ENCODE peak calls at places on chromosomes 1 and 21, in eight cellular contexts. One of them, this sample, is unnamed.

GRCh38 chr1:164320780-164321683 is 238.0 kb upstream of the PBX1 start:
- DNase-seq in pancreas: peak
- DNase-seq in nephron progenitor cell: peak
- DNase-seq in GM06990: no peak
- DNase-seq in foreskin fibroblast: peak
- DNase-seq in lower lobe of right lung: peak
- DNase-seq in psoas muscle: peak
- DNase-seq in type B pancreatic cell: peak
- DNase-seq in this sample: peak

GRCh38 chr1:223186800-223187199 is 43.8 kb upstream of the TLR5 start:
- DNase-seq in type B pancreatic cell: no peak
- DNase-seq in pancreas: no peak
- DNase-seq in nephron progenitor cell: no peak
- DNase-seq in foreskin fibroblast: no peak
- DNase-seq in lower lobe of right lung: no peak
- DNase-seq in GM06990: no peak
- DNase-seq in psoas muscle: no peak
- DNase-seq in this sample: no peak

GRCh38 chr1:243254233-243254926 is 701 bp downstream of the CEP170 start:
- DNase-seq in foreskin fibroblast: peak
- DNase-seq in nephron progenitor cell: peak
- DNase-seq in GM06990: peak
- DNase-seq in type B pancreatic cell: peak
- DNase-seq in psoas muscle: peak
- DNase-seq in lower lobe of right lung: peak
- DNase-seq in pancreas: peak
- DNase-seq in this sample: peak

GRCh38 chr1:74728736-74729135 is 4.1 kb downstream of the CRYZ start:
- DNase-seq in psoas muscle: no peak
- DNase-seq in lower lobe of right lung: no peak
- DNase-seq in type B pancreatic cell: no peak
- DNase-seq in foreskin fibroblast: peak
- DNase-seq in nephron progenitor cell: no peak
- DNase-seq in pancreas: no peak
- DNase-seq in GM06990: no peak
- DNase-seq in this sample: no peak

GRCh38 chr1:37691497-37692077 is 729 bp upstream of the CDCA8 start:
- DNase-seq in nephron progenitor cell: no peak
- DNase-seq in lower lobe of right lung: peak
- DNase-seq in GM06990: no peak
- DNase-seq in pancreas: peak
- DNase-seq in type B pancreatic cell: no peak
- DNase-seq in psoas muscle: peak
- DNase-seq in foreskin fibroblast: peak
- DNase-seq in this sample: peak

GRCh38 chr1:17190526-17190995 is 14.4 kb upstream of the PADI1 start:
- DNase-seq in GM06990: no peak
- DNase-seq in pancreas: no peak
- DNase-seq in foreskin fibroblast: no peak
- DNase-seq in psoas muscle: no peak
- DNase-seq in type B pancreatic cell: peak
- DNase-seq in lower lobe of right lung: no peak
- DNase-seq in nephron progenitor cell: no peak
- DNase-seq in this sample: no peak

GRCh38 chr21:45228171-45228641 is 59.5 kb downstream of the POFUT2 start:
- DNase-seq in psoas muscle: peak
- DNase-seq in foreskin fibroblast: peak
- DNase-seq in pancreas: no peak
- DNase-seq in GM06990: no peak
- DNase-seq in lower lobe of right lung: no peak
- DNase-seq in type B pancreatic cell: no peak
- DNase-seq in nephron progenitor cell: no peak
- DNase-seq in this sample: no peak

GRCh38 chr1:220811695-220812094 is 25.0 kb downstream of the MTARC1 start:
- DNase-seq in nephron progenitor cell: no peak
- DNase-seq in lower lobe of right lung: no peak
- DNase-seq in type B pancreatic cell: no peak
- DNase-seq in foreskin fibroblast: no peak
- DNase-seq in psoas muscle: no peak
- DNase-seq in GM06990: no peak
- DNase-seq in pancreas: no peak
- DNase-seq in this sample: no peak

GRCh38 chr1:210123924-210124589 is 108.5 kb upstream of the SERTAD4 start:
- DNase-seq in nephron progenitor cell: no peak
- DNase-seq in GM06990: no peak
- DNase-seq in lower lobe of right lung: no peak
- DNase-seq in pancreas: no peak
- DNase-seq in foreskin fibroblast: peak
- DNase-seq in type B pancreatic cell: no peak
- DNase-seq in psoas muscle: no peak
- DNase-seq in this sample: no peak

GRCh38 chr21:34201001-34201400 is 127.6 kb downstream of the MRPS6 start:
- DNase-seq in type B pancreatic cell: no peak
- DNase-seq in pancreas: no peak
- DNase-seq in GM06990: no peak
- DNase-seq in lower lobe of right lung: no peak
- DNase-seq in psoas muscle: no peak
- DNase-seq in nephron progenitor cell: no peak
- DNase-seq in foreskin fibroblast: no peak
- DNase-seq in this sample: no peak

GRCh38 chr1:109298666-109299086 is 8.1 kb downstream of the MYBPHL start:
- DNase-seq in nephron progenitor cell: no peak
- DNase-seq in type B pancreatic cell: no peak
- DNase-seq in foreskin fibroblast: peak
- DNase-seq in psoas muscle: peak
- DNase-seq in GM06990: no peak
- DNase-seq in pancreas: no peak
- DNase-seq in lower lobe of right lung: peak
- DNase-seq in this sample: no peak

GRCh38 chr1:146007785-146008133 is 11.4 kb upstream of the TXNIP start:
- DNase-seq in psoas muscle: no peak
- DNase-seq in type B pancreatic cell: no peak
- DNase-seq in GM06990: no peak
- DNase-seq in lower lobe of right lung: no peak
- DNase-seq in pancreas: no peak
- DNase-seq in nephron progenitor cell: no peak
- DNase-seq in foreskin fibroblast: no peak
- DNase-seq in this sample: no peak

GRCh38 chr21:32574946-32575925 is 10.1 kb downstream of the TCP10L start:
- DNase-seq in nephron progenitor cell: no peak
- DNase-seq in type B pancreatic cell: peak
- DNase-seq in GM06990: no peak
- DNase-seq in lower lobe of right lung: no peak
- DNase-seq in pancreas: no peak
- DNase-seq in psoas muscle: no peak
- DNase-seq in foreskin fibroblast: no peak
- DNase-seq in this sample: no peak

DNA sequence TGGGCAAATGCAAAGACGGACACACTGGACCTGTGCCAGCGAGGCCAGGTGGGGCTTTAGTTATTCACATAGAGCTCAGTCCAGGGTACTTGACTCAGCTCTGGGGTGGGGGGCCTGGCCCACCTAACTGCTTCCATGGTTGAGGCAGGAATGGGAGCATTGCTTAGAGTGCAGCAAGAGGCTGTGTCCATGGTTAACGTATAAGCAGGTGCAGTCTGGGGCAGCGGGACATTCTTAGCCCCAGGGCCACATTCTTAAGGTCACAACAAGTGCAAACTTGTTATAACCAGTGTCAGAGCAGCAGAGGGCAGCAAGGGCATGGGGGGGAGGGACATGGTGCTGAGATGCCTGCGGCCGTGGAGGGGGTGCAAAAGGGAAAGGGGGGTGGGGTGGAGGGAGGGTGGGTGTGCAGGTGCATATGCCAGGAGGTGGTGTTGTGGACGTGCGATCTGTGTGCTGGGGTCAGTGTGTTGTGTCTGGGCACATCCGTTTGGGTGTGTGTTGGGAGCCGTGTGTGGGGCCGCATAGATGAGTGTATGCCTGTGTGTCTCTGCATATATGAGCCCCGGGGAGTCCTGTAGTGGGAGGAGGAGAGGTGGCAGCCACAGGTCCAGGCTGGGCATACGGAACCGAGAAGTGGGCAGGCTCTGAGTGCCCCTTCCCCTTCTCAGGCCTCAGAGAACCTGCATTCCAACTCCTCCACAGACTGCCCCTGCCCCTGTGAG is 8.4 kb downstream of the KCNJ10 start:
- DNase-seq in nephron progenitor cell: no peak
- DNase-seq in GM06990: no peak
- DNase-seq in lower lobe of right lung: no peak
- DNase-seq in foreskin fibroblast: no peak
- DNase-seq in psoas muscle: no peak
- DNase-seq in type B pancreatic cell: no peak
- DNase-seq in pancreas: no peak
- DNase-seq in this sample: no peak
- TF ChIP-seq CTCF in nephron progenitor cell: no peak
- TF ChIP-seq CTCF in GM06990: peak
- TF ChIP-seq CTCF in lower lobe of right lung: no peak
- TF ChIP-seq CTCF in foreskin fibroblast: no peak
- TF ChIP-seq CTCF in psoas muscle: no peak
- TF ChIP-seq CTCF in type B pancreatic cell: no peak
- TF ChIP-seq CTCF in pancreas: no peak
- TF ChIP-seq CTCF in this sample: no peak

DNA sequence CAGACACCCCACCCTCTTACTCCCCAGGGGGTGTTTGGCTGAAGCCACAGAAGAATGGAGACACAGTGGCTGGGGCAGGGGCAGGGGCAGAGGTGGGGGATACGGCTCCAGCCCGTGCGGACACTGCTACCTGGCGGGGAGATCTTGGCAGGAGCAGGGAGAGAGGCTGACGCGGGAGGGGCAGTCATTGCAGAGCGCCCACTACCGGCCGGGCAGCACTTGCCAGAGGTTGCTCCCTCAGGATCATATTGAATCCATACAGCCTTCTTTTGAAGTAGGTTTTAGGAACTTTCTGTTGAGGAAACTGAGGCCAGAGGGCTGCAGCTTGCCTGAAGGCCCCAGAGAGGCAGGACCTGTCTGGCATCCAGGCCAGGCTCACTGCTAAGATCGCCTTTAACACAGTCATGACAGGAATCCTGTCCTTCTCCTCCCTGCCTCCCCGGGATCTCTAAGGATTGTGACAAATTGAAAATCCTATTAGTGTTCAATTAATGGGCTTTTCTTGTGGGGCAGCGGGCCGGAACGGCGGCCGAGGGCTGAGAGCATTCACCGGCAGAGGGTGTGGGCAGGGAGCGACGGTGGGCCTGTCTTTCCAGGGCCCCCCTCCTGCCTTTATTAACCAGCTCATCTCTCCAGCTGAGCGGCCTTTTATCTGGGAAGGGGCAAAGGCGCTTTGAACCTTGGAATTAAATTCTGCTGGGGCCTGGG is 65.5 kb upstream of the WNT4 start:
- DNase-seq in pancreas: no peak
- DNase-seq in lower lobe of right lung: no peak
- DNase-seq in type B pancreatic cell: no peak
- DNase-seq in psoas muscle: no peak
- DNase-seq in GM06990: no peak
- DNase-seq in foreskin fibroblast: no peak
- DNase-seq in nephron progenitor cell: peak
- DNase-seq in this sample: no peak
- TF ChIP-seq CTCF in pancreas: no peak
- TF ChIP-seq CTCF in lower lobe of right lung: no peak
- TF ChIP-seq CTCF in type B pancreatic cell: peak
- TF ChIP-seq CTCF in psoas muscle: peak
- TF ChIP-seq CTCF in GM06990: peak
- TF ChIP-seq CTCF in foreskin fibroblast: no peak
- TF ChIP-seq CTCF in nephron progenitor cell: peak
- TF ChIP-seq CTCF in this sample: no peak

DNA sequence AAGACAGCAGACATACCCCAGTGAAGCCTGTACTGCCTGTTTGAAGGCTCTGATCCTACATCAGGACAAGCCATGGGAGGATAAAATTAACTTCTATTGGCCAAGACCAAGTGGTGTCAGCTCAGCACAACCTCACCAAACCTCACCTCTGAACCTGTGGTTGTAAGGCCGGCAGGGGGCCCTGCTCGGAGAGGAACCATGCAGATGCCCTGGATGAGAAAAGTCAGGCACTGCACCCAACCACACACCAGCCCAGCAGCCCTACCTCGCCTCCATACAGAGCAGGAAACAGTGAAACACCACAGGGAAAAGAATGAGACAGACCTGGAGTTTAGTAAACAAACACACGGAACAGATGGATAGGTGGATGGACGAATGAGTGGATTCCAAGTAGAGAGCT is 70.0 kb upstream of the PAX7 start:
- DNase-seq in foreskin fibroblast: no peak
- DNase-seq in GM06990: no peak
- DNase-seq in psoas muscle: no peak
- DNase-seq in nephron progenitor cell: no peak
- DNase-seq in type B pancreatic cell: no peak
- DNase-seq in pancreas: no peak
- DNase-seq in lower lobe of right lung: no peak
- DNase-seq in this sample: no peak
- TF ChIP-seq CTCF in foreskin fibroblast: no peak
- TF ChIP-seq CTCF in GM06990: peak
- TF ChIP-seq CTCF in psoas muscle: no peak
- TF ChIP-seq CTCF in nephron progenitor cell: no peak
- TF ChIP-seq CTCF in type B pancreatic cell: no peak
- TF ChIP-seq CTCF in pancreas: no peak
- TF ChIP-seq CTCF in lower lobe of right lung: no peak
- TF ChIP-seq CTCF in this sample: no peak

GRCh38 chr1:183227963-183228649 is 42.0 kb downstream of the LAMC2 start:
- DNase-seq in psoas muscle: peak
- DNase-seq in pancreas: no peak
- DNase-seq in foreskin fibroblast: no peak
- DNase-seq in lower lobe of right lung: no peak
- DNase-seq in nephron progenitor cell: peak
- DNase-seq in type B pancreatic cell: no peak
- DNase-seq in GM06990: no peak
- DNase-seq in this sample: peak

GRCh38 chr1:183228650-183229220 is 42.7 kb downstream of the LAMC2 start:
- DNase-seq in GM06990: no peak
- DNase-seq in lower lobe of right lung: no peak
- DNase-seq in type B pancreatic cell: no peak
- DNase-seq in foreskin fibroblast: no peak
- DNase-seq in pancreas: no peak
- DNase-seq in nephron progenitor cell: no peak
- DNase-seq in psoas muscle: no peak
- DNase-seq in this sample: no peak

GRCh38 chr1:183226963-183227362 is 40.9 kb downstream of the LAMC2 start:
- DNase-seq in pancreas: no peak
- DNase-seq in lower lobe of right lung: no peak
- DNase-seq in nephron progenitor cell: peak
- DNase-seq in GM06990: no peak
- DNase-seq in foreskin fibroblast: no peak
- DNase-seq in type B pancreatic cell: no peak
- DNase-seq in psoas muscle: no peak
- DNase-seq in this sample: no peak

GRCh38 chr1:183226361-183226760 is 40.3 kb downstream of the LAMC2 start:
- DNase-seq in nephron progenitor cell: no peak
- DNase-seq in pancreas: no peak
- DNase-seq in GM06990: no peak
- DNase-seq in lower lobe of right lung: no peak
- DNase-seq in foreskin fibroblast: no peak
- DNase-seq in type B pancreatic cell: no peak
- DNase-seq in psoas muscle: no peak
- DNase-seq in this sample: no peak

DNA sequence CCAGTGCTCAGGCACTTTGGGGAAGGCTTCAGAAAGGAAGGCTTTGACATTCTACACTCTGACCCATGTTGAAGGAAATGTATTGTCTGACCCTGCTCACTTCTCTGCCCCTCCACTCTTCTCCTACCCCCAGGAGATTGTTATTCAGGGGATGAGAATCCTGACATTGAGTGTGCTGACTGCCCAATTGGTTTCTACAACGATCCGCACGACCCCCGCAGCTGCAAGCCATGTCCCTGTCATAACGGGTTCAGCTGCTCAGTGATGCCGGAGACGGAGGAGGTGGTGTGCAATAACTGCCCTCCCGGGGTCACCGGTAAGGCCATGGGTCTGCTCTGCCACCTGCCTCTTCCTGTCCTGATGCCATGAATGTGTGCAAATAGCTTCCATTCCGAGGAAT is 41.3 kb downstream of the LAMC2 start:
- DNase-seq in nephron progenitor cell: peak
- DNase-seq in pancreas: no peak
- DNase-seq in psoas muscle: no peak
- DNase-seq in GM06990: no peak
- DNase-seq in foreskin fibroblast: no peak
- DNase-seq in lower lobe of right lung: no peak
- DNase-seq in type B pancreatic cell: no peak
- DNase-seq in this sample: no peak
- TF ChIP-seq CTCF in nephron progenitor cell: no peak
- TF ChIP-seq CTCF in pancreas: no peak
- TF ChIP-seq CTCF in psoas muscle: no peak
- TF ChIP-seq CTCF in GM06990: no peak
- TF ChIP-seq CTCF in foreskin fibroblast: no peak
- TF ChIP-seq CTCF in lower lobe of right lung: no peak
- TF ChIP-seq CTCF in type B pancreatic cell: no peak
- TF ChIP-seq CTCF in this sample: no peak

This sample was measured in mesothelial cell of epicardium.